ENCODE peak calls at places on chromosomes 7 and 10, in eight cellular contexts. J is adrenal gland, R is ovary, Y is uterus, X is heart right ventricle, L is B cell, V is progenitor cell of endocrine pancreas, T is Calu3. C is an unnamed sample.
A peak's percentile ranks its signal among the peaks of the same experiment; 100 is the strongest.

GRCh38 chr10:74437822-74438221 is 286.8 kb downstream of the ADK start:
- DNase-seq in T (no peak), L (no peak), R (no peak), Y (no peak), X (no peak), V (no peak), J (no peak), C (no peak)

GRCh38 chr10:44935201-44935960 is 24.2 kb upstream of the RASSF4 start:
- DNase-seq in V (no peak), Y (no peak), R (no peak), T (peak; percentile 50), J (peak; percentile 56), X (peak; percentile 67), L (no peak), C (no peak)

GRCh38 chr10:100000109-100000502 is 9.6 kb downstream of the DNMBP start:
- DNase-seq in X (no peak), V (no peak), R (no peak), T (no peak), Y (no peak), J (no peak), L (no peak), C (no peak)

GRCh38 chr7:155769701-155770100 is 42.6 kb downstream of the SHH start:
- DNase-seq in J (no peak), T (no peak), V (no peak), R (no peak), Y (peak; percentile 66), X (no peak), L (no peak), C (no peak)

GRCh38 chr7:11373546-11374142 is 400.0 kb downstream of the PHF14 start:
- DNase-seq in X (no peak), T (no peak), L (no peak), V (no peak), R (no peak), Y (no peak), J (no peak), C (no peak)

GRCh38 chr10:1373287-1373686 is 317.1 kb downstream of the WDR37 start:
- DNase-seq in R (no peak), L (no peak), J (peak; percentile 40), T (no peak), X (no peak), V (no peak), Y (no peak), C (no peak)

GRCh38 chr10:59300386-59300785 is 62.0 kb downstream of the FAM13C start:
- DNase-seq in R (no peak), T (no peak), Y (no peak), L (no peak), V (no peak), J (no peak), X (no peak), C (no peak)

GRCh38 chr10:69474688-69475432 is 23.6 kb downstream of the TSPAN15 start:
- DNase-seq in Y (no peak), J (peak; percentile 65), T (no peak), L (no peak), X (peak; percentile 43), V (no peak), R (no peak), C (no peak)

GRCh38 chr10:33386926-33387325 is 52.5 kb upstream of the NRP1 start:
- DNase-seq in R (no peak), J (no peak), T (no peak), Y (no peak), V (no peak), X (no peak), L (no peak), C (no peak)

GRCh38 chr10:68992721-68993440 is 4.3 kb downstream of the KIFBP start:
- DNase-seq in T (no peak), R (peak; percentile 68), L (no peak), X (peak; percentile 21), V (no peak), J (peak; percentile 86), Y (peak; percentile 33), C (no peak)

GRCh38 chr10:11424456-11425287 is 186.8 kb downstream of the USP6NL start:
- DNase-seq in R (peak; percentile 38), L (no peak), X (peak; percentile 42), T (peak; percentile 64), J (peak; percentile 83), V (peak; percentile 22), Y (no peak), C (peak; percentile 74)

GRCh38 chr10:15821046-15821683 is 39.1 kb downstream of the MINDY3 start:
- DNase-seq in L (no peak), X (no peak), V (no peak), T (no peak), J (no peak), Y (no peak), R (no peak), C (no peak)

GRCh38 chr10:30186371-30186875 is 127.0 kb upstream of the JCAD start:
- DNase-seq in J (peak; percentile 73), Y (no peak), R (no peak), V (no peak), L (no peak), X (no peak), T (peak; percentile 20), C (no peak)

GRCh38 chr10:8138471-8138870 is 84.0 kb downstream of the GATA3 start:
- DNase-seq in X (no peak), V (no peak), J (no peak), T (no peak), R (no peak), Y (no peak), L (no peak), C (no peak)

GRCh38 chr7:137545059-137545730 is 201.7 kb upstream of the PTN start:
- DNase-seq in J (no peak), T (no peak), Y (no peak), V (no peak), X (no peak), R (no peak), L (no peak), C (no peak)

GRCh38 chr7:138142583-138143201 is 66.4 kb downstream of the AKR1D1 start:
- DNase-seq in V (no peak), Y (no peak), T (no peak), L (no peak), X (no peak), R (no peak), J (no peak), C (no peak)

GRCh38 chr7:4416436-4417092 is 265.5 kb upstream of the FOXK1 start:
- DNase-seq in J (peak; percentile 56), T (peak; percentile 26), Y (no peak), R (no peak), V (no peak), L (no peak), X (no peak), C (no peak)

GRCh38 chr10:116659049-116659670 is 38.4 kb downstream of the PNLIPRP2 start:
- DNase-seq in Y (no peak), T (no peak), R (no peak), X (no peak), L (no peak), V (no peak), J (no peak), C (no peak)

GRCh38 chr10:116653885-116654284 is 33.1 kb downstream of the PNLIPRP2 start:
- DNase-seq in T (no peak), X (no peak), R (no peak), J (no peak), Y (no peak), L (no peak), V (no peak), C (no peak)

GRCh38 chr10:116655573-116655972 is 34.8 kb downstream of the PNLIPRP2 start:
- DNase-seq in Y (no peak), R (no peak), L (no peak), X (no peak), J (no peak), V (no peak), T (no peak), C (no peak)

GRCh38 chr10:116658152-116658551 is 37.4 kb downstream of the PNLIPRP2 start:
- DNase-seq in R (no peak), Y (no peak), L (no peak), T (no peak), V (no peak), J (no peak), X (no peak), C (no peak)

DNA sequence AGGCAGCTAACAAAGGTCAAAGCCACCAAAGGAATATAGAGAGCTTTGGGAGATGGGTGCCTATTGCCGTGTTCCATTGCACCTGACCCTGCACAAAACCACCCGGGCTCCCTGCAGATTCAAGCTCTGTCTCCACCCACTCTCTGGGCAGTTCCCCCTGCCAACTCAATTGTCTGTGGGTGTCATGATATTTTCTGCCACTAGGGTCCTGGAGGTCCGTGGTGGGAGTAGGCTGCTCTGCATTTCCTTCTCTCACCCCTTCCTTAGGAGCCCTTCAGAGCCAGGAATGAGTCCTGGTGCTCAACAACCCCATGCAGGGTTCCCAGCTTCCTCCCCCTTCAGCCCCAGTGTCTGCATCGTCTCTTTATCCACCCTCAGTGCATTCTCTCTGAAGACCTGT is 34.1 kb downstream of the PNLIPRP2 start:
- DNase-seq in R (no peak), Y (no peak), T (no peak), X (no peak), J (no peak), L (no peak), V (no peak), C (no peak)
- TF ChIP-seq CTCF in R (no peak), Y (no peak), T (no peak), X (no peak), J (no peak), L (no peak), V (peak; percentile 49), C (no peak)

GRCh38 chr10:108899686-108900085 is 1023.6 kb downstream of the XPNPEP1 start:
- DNase-seq in T (no peak), V (no peak), J (no peak), Y (no peak), L (no peak), X (no peak), R (no peak), C (no peak)
- TF ChIP-seq CTCF in T (no peak), V (no peak), J (no peak), Y (no peak), L (no peak), X (no peak), R (no peak), C (no peak)

GRCh38 chr7:142782922-142783900 is 12.4 kb downstream of the PRSS2 start:
- DNase-seq in T (peak; percentile 89), Y (peak; percentile 65), J (peak; percentile 97), V (peak; percentile 79), R (peak; percentile 72), X (peak; percentile 81), L (peak; percentile 90), C (peak; percentile 84)
- TF ChIP-seq CTCF in T (peak; percentile 95), Y (peak; percentile 93), J (peak; percentile 98), V (peak; percentile 92), R (peak; percentile 93), X (peak; percentile 91), L (peak; percentile 91), C (peak; percentile 96)

GRCh38 chr10:3122034-3122433 is 50.5 kb downstream of the PITRM1 start:
- DNase-seq in X (no peak), L (no peak), Y (no peak), R (no peak), V (no peak), T (no peak), J (no peak), C (no peak)

GRCh38 chr10:3118621-3119020 is 51.3 kb downstream of the PFKP start:
- DNase-seq in R (no peak), V (no peak), Y (no peak), T (no peak), L (no peak), J (no peak), X (no peak), C (no peak)

GRCh38 chr10:3122486-3123205 is 49.9 kb downstream of the PITRM1 start:
- DNase-seq in V (no peak), R (no peak), Y (no peak), T (no peak), L (no peak), J (no peak), X (no peak), C (no peak)

GRCh38 chr10:3117486-3117885 is 50.1 kb downstream of the PFKP start:
- DNase-seq in X (no peak), R (no peak), T (no peak), L (no peak), V (no peak), J (no peak), Y (no peak), C (no peak)

GRCh38 chr10:3119796-3120459 is 52.6 kb downstream of the PFKP start:
- DNase-seq in V (no peak), L (no peak), X (no peak), T (peak; percentile 30), Y (no peak), J (no peak), R (no peak), C (no peak)
- TF ChIP-seq CTCF in V (peak; percentile 53), L (no peak), X (peak; percentile 46), T (peak; percentile 62), Y (no peak), J (no peak), R (no peak), C (peak; percentile 15)